ENCODE peak calls at places on chromosomes 11 and 22, in six cellular contexts. R, A, B, E, Y and X are unnamed samples.

GRCh38 chr11:131924446-131925240 is 554.2 kb downstream of the NTM start:
- DNase-seq in R (no peak), A (peak; percentile 84), B (no peak), E (no peak), Y (peak; percentile 50), X (no peak)

GRCh38 chr22:32444068-32444467 is 20.2 kb downstream of the BPIFC start:
- DNase-seq in R (no peak), A (no peak), B (no peak), E (no peak), Y (no peak), X (no peak)

GRCh38 chr22:48499456-48500425 is 1327.9 kb downstream of the BRD1 start:
- DNase-seq in R (no peak), A (no peak), B (no peak), E (no peak), Y (no peak), X (no peak)

GRCh38 chr11:70146895-70147520 is 56.1 kb upstream of the FADD start:
- DNase-seq in R (no peak), A (no peak), B (no peak), E (no peak), Y (no peak), X (no peak)

GRCh38 chr22:32830473-32830872 is 29.0 kb downstream of the TIMP3 start:
- DNase-seq in R (no peak), A (no peak), B (no peak), E (no peak), Y (no peak), X (no peak)

GRCh38 chr11:92122561-92122960 is 102.1 kb upstream of the FAT3 start:
- DNase-seq in R (no peak), A (peak; percentile 2), B (no peak), E (no peak), Y (no peak), X (no peak)

GRCh38 chr11:1087279-1087960 is 12.7 kb downstream of the MUC2 start:
- DNase-seq in R (no peak), A (no peak), B (no peak), E (no peak), Y (no peak), X (no peak)

GRCh38 chr22:31099386-31099785 is 8.0 kb downstream of the SELENOM start:
- DNase-seq in R (no peak), A (no peak), B (no peak), E (no peak), Y (no peak), X (no peak)

GRCh38 chr11:34158661-34159060 is 53.2 kb downstream of the NAT10 start:
- DNase-seq in R (no peak), A (no peak), B (no peak), E (no peak), Y (no peak), X (no peak)

GRCh38 chr11:117823294-117823940 is 1.1 kb downstream of the FXYD2 start:
- DNase-seq in R (no peak), A (no peak), B (no peak), E (peak; percentile 28), Y (no peak), X (no peak)